ENCODE peak calls at places on chromosomes 2 and 18, in five cellular contexts. E, R, V, Y and X are unnamed samples.

GRCh38 chr2:29223851-29224692 is 108.9 kb downstream of the CLIP4 start:
- DNase-seq in E (no peak), R (no peak), V (no peak), Y (no peak), X (no peak)

GRCh38 chr2:151120016-151120415 is 141.6 kb downstream of the RBM43 start:
- DNase-seq in E (no peak), R (no peak), V (no peak), Y (no peak), X (no peak)

GRCh38 chr18:57771183-57771582 is 31.9 kb downstream of the ATP8B1 start:
- DNase-seq in E (no peak), R (no peak), V (no peak), Y (no peak), X (no peak)

GRCh38 chr2:11514904-11515303 is 18.9 kb upstream of the GREB1 start:
- DNase-seq in E (no peak), R (no peak), V (no peak), Y (no peak), X (no peak)

GRCh38 chr2:7524211-7524594 is 607.0 kb downstream of the RNF144A start:
- DNase-seq in E (no peak), R (no peak), V (no peak), Y (no peak), X (no peak)

GRCh38 chr2:196145256-196145655 is 26.1 kb downstream of the STK17B start:
- DNase-seq in E (no peak), R (no peak), V (no peak), Y (no peak), X (no peak)

GRCh38 chr18:79933765-79934164 is 17.7 kb downstream of the SLC66A2 start:
- DNase-seq in E (no peak), R (peak), V (no peak), Y (peak), X (no peak)

GRCh38 chr2:28631514-28632206 is 120.0 kb upstream of the PPP1CB start:
- DNase-seq in E (no peak), R (no peak), V (no peak), Y (no peak), X (no peak)

GRCh38 chr2:201607568-201607967 is 35.7 kb downstream of the TMEM237 start:
- DNase-seq in E (no peak), R (no peak), V (no peak), Y (no peak), X (no peak)

GRCh38 chr2:5945707-5946106 is 253.5 kb downstream of the SOX11 start:
- DNase-seq in E (no peak), R (no peak), V (no peak), Y (no peak), X (no peak)

GRCh38 chr2:167935803-167936110 is 311.6 kb downstream of the STK39 start:
- DNase-seq in E (no peak), R (no peak), V (no peak), Y (no peak), X (no peak)

GRCh38 chr18:50753311-50753710 is 66.5 kb downstream of the MRO start:
- DNase-seq in E (no peak), R (peak), V (no peak), Y (no peak), X (no peak)

GRCh38 chr2:136281281-136282117 is 163.6 kb upstream of the CXCR4 start:
- DNase-seq in E (peak), R (no peak), V (no peak), Y (no peak), X (no peak)

GRCh38 chr2:158845869-158846268 is 50.8 kb downstream of the DAPL1 start:
- DNase-seq in E (no peak), R (no peak), V (no peak), Y (no peak), X (no peak)

GRCh38 chr18:53771664-53772063 is 452.8 kb downstream of the MBD2 start:
- DNase-seq in E (no peak), R (no peak), V (no peak), Y (no peak), X (no peak)

GRCh38 chr2:30348825-30349224 is 98.2 kb upstream of the LCLAT1 start:
- DNase-seq in E (no peak), R (no peak), V (no peak), Y (no peak), X (no peak)

GRCh38 chr2:95294579-95295250 is 2.4 kb upstream of the KCNIP3 start:
- DNase-seq in E (no peak), R (no peak), V (no peak), Y (no peak), X (no peak)

GRCh38 chr2:101930847-101931246 is 60.9 kb upstream of the IL1R2 start:
- DNase-seq in E (no peak), R (no peak), V (no peak), Y (no peak), X (no peak)

GRCh38 chr18:8389391-8390340 is 219.6 kb upstream of the RAB12 start:
- DNase-seq in E (no peak), R (peak), V (peak), Y (peak), X (no peak)

GRCh38 chr2:27021253-27021801 is 11.4 kb upstream of the TMEM214 start:
- DNase-seq in E (no peak), R (no peak), V (no peak), Y (peak), X (no peak)

GRCh38 chr2:203631068-203631757 is 75.2 kb upstream of the CD28 start:
- DNase-seq in E (no peak), R (no peak), V (no peak), Y (peak), X (no peak)

GRCh38 chr2:10120938-10121574 is 1.5 kb upstream of the RRM2 start:
- DNase-seq in E (no peak), R (no peak), V (no peak), Y (peak), X (no peak)

GRCh38 chr2:241091734-241092445 is 10.2 kb downstream of the MTERF4 start:
- DNase-seq in E (no peak), R (no peak), V (no peak), Y (no peak), X (no peak)

GRCh38 chr2:29155578-29155977 is 40.4 kb downstream of the CLIP4 start:
- DNase-seq in E (no peak), R (no peak), V (no peak), Y (no peak), X (no peak)

GRCh38 chr2:150485114-150485870 is 2.2 kb downstream of the RND3 start:
- DNase-seq in E (no peak), R (peak), V (no peak), Y (peak), X (peak)

GRCh38 chr18:7778181-7778580 is 211.1 kb downstream of the PTPRM start:
- DNase-seq in E (no peak), R (no peak), V (no peak), Y (no peak), X (no peak)

GRCh38 chr2:39631256-39631655 is 34.5 kb upstream of the TMEM178A start:
- DNase-seq in E (no peak), R (no peak), V (no peak), Y (no peak), X (no peak)

GRCh38 chr2:3244486-3244885 is 133.1 kb downstream of the EIPR1 start:
- DNase-seq in E (no peak), R (peak), V (no peak), Y (no peak), X (no peak)

GRCh38 chr2:135657806-135658582 is 83.7 kb upstream of the UBXN4 start:
- DNase-seq in E (peak), R (no peak), V (no peak), Y (no peak), X (no peak)

GRCh38 chr2:217075225-217075802 is 215.4 kb upstream of the TNP1 start:
- DNase-seq in E (no peak), R (no peak), V (peak), Y (no peak), X (no peak)

DNA sequence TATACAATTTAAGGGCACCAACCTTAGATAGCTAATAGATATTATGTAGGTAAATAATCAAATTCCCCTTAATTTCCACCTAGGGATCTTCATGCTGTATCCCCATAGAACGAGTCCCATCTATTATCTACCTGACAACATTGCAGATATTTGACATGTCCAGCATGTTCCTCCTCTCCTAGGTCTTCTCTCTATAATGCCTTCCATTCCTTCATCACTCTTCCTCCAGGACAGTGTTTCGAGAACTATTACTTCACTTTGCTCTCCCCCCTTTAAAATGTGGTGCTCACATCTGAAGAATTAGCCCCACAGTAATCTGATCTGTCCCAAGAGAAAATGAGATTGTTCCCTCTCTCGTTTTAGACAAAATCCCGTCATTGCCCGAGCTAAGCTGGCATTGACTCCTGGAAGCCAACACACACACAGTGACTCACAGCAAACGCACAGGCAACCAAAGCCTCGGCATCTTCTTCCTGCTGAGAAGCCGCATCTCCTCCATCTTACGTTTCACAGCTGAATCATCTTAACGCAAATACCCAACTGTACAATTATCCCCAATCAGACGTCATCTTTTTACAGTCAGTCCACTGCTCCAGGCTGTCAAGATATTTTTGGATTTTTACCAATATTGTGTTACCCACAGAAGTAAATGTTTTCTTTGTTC is 162.9 kb upstream of the AGAP1 start:
- DNase-seq in E (no peak), R (no peak), V (no peak), Y (no peak), X (no peak)
- TF ChIP-seq POLR2AphosphoS5 in E (no peak), R (no peak), V (no peak), Y (no peak), X (no peak)

DNA sequence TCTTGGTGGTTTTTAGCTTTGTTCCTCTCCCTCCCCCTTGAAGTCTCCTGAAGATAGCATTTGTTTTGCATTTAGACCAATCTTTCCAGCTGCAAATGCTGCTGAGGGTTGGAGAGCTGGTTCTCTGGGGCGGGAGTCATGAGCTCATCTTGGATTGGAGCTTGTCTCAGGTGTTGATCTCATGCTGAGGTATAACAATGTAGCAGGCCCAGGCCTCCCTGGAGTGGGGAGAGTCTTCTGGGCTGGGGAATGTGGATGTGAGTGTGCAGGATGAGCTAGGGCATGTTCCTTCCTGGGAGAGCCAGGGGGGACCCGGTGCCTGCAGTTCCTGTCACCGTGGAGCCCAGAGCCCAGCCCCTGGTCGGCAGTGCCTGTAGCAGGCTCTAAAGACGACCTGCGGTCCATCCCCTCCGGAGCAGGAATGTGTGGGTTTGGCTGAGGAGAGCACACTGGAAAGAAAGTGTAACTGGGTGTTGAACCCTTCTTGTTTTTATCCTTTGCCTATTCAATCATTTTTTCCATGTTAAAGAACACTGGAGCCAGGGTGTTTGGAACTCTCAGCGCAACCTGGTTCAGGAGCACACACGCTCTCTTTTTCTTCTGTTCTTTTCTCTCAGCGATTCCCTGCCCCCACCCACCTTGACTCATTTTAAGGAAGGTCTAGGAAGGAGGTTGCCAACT is 2.7 kb downstream of the ZNF532 start:
- DNase-seq in E (no peak), R (peak), V (no peak), Y (no peak), X (no peak)
- TF ChIP-seq TAF1 in E (no peak), R (no peak), V (no peak), Y (no peak), X (no peak)

GRCh38 chr2:24359701-24360049 is 661 bp downstream of the ITSN2 start:
- DNase-seq in E (no peak), R (no peak), V (no peak), Y (no peak), X (no peak)

GRCh38 chr2:24362253-24362652 is 1.9 kb upstream of the ITSN2 start:
- DNase-seq in E (no peak), R (no peak), V (no peak), Y (no peak), X (no peak)

GRCh38 chr2:24360963-24361330 is 611 bp upstream of the ITSN2 start:
- DNase-seq in E (no peak), R (no peak), V (no peak), Y (no peak), X (no peak)

GRCh38 chr2:24359129-24359528 is 1.2 kb downstream of the ITSN2 start:
- DNase-seq in E (no peak), R (no peak), V (no peak), Y (no peak), X (no peak)

GRCh38 chr2:24360050-24360962 is at the start of gene ITSN2:
- DNase-seq in E (peak), R (peak), V (peak), Y (peak), X (peak)
- TF ChIP-seq POLR2A in E (peak), R (no peak), V (peak), Y (peak), X (peak)

GRCh38 chr18:56278643-56279042 is 359.7 kb downstream of the TXNL1 start:
- DNase-seq in E (no peak), R (no peak), V (no peak), Y (no peak), X (no peak)
- TF ChIP-seq POLR2AphosphoS5 in E (no peak), R (no peak), V (no peak), Y (no peak), X (no peak)

GRCh38 chr2:205685314-205686230 is 3.3 kb downstream of the NRP2 start:
- DNase-seq in E (no peak), R (peak), V (no peak), Y (no peak), X (no peak)
- TF ChIP-seq TAF1 in E (no peak), R (peak), V (no peak), Y (no peak), X (no peak)

GRCh38 chr2:71554706-71555056 is 101.3 kb downstream of the DYSF start:
- DNase-seq in E (no peak), R (no peak), V (no peak), Y (no peak), X (no peak)
- TF ChIP-seq POLR2A in E (no peak), R (no peak), V (no peak), Y (no peak), X (no peak)

GRCh38 chr2:55138546-55139288 is 88.5 kb upstream of the RTN4 start:
- DNase-seq in E (no peak), R (no peak), V (no peak), Y (no peak), X (no peak)
- TF ChIP-seq POLR2AphosphoS5 in E (no peak), R (no peak), V (no peak), Y (no peak), X (no peak)